ENCODE peak calls at places on chromosomes 5 and 9, in eight cellular contexts. H, M, S, E, P, X, Z and K are unnamed samples.

GRCh38 chr5:59799668-59800374 is 93.7 kb downstream of the PDE4D start:
- DNase-seq in Z (no peak), E (peak), H (no peak), S (peak), P (no peak), X (peak), M (no peak), K (peak)

GRCh38 chr5:34686762-34687268 is 30.7 kb downstream of the RAI14 start:
- DNase-seq in M (no peak), H (no peak), X (peak), S (no peak), P (no peak), E (no peak), Z (peak), K (peak)

GRCh38 chr9:32426278-32426939 is 42.0 kb downstream of the ACO1 start:
- DNase-seq in M (no peak), Z (no peak), P (no peak), S (no peak), X (peak), H (no peak), E (no peak), K (peak)

GRCh38 chr9:122900791-122901190 is 4.4 kb downstream of the RC3H2 start:
- DNase-seq in E (peak), S (no peak), M (no peak), X (no peak), H (no peak), Z (no peak), P (no peak), K (peak)

GRCh38 chr5:2017540-2018389 is 135.0 kb upstream of the IRX4 start:
- DNase-seq in X (no peak), E (peak), S (peak), M (no peak), Z (no peak), P (no peak), H (no peak), K (peak)

GRCh38 chr9:81202292-81202691 is 487.1 kb downstream of the TLE1 start:
- DNase-seq in Z (no peak), S (no peak), H (no peak), X (no peak), P (no peak), E (no peak), M (no peak), K (no peak)

GRCh38 chr5:150540615-150541396 is 32.9 kb downstream of the NDST1 start:
- DNase-seq in H (peak), Z (no peak), M (no peak), S (no peak), X (peak), P (no peak), E (no peak), K (peak)

GRCh38 chr5:28523887-28524637 is 1485.7 kb upstream of the CDH9 start:
- DNase-seq in M (no peak), S (no peak), E (no peak), H (no peak), P (no peak), X (peak), Z (no peak), K (peak)

GRCh38 chr5:79133657-79134451 is 22.2 kb downstream of the BHMT start:
- DNase-seq in S (peak), M (no peak), X (peak), Z (peak), H (peak), E (peak), P (peak), K (peak)

GRCh38 chr5:110413856-110414255 is 312.6 kb downstream of the TMEM232 start:
- DNase-seq in H (no peak), E (no peak), S (no peak), P (no peak), X (no peak), M (no peak), Z (no peak), K (peak)

GRCh38 chr5:100826133-100826532 is 76.9 kb downstream of the ST8SIA4 start:
- DNase-seq in P (no peak), S (no peak), Z (no peak), M (no peak), H (no peak), X (no peak), E (peak), K (no peak)

GRCh38 chr5:144068926-144069325 is 101.5 kb downstream of the YIPF5 start:
- DNase-seq in H (no peak), P (no peak), X (no peak), E (no peak), S (no peak), Z (no peak), M (no peak), K (no peak)

GRCh38 chr9:18396102-18396728 is 77.7 kb upstream of the ADAMTSL1 start:
- DNase-seq in P (no peak), H (no peak), Z (no peak), E (peak), X (no peak), M (no peak), S (no peak), K (peak)

GRCh38 chr9:7140401-7140800 is 382.6 kb downstream of the KDM4C start:
- DNase-seq in X (no peak), E (no peak), H (no peak), S (no peak), M (no peak), Z (no peak), P (no peak), K (no peak)

GRCh38 chr5:133397986-133398645 is 214.2 kb downstream of the FSTL4 start:
- DNase-seq in S (no peak), X (no peak), Z (no peak), M (no peak), E (no peak), P (no peak), H (no peak), K (no peak)

GRCh38 chr9:90112791-90113190 is 508.0 kb downstream of the GADD45G start:
- DNase-seq in P (no peak), X (peak), M (no peak), E (no peak), H (no peak), Z (no peak), S (no peak), K (peak)

GRCh38 chr5:1513326-1514026 is 10.3 kb downstream of the LPCAT1 start:
- DNase-seq in E (no peak), H (peak), S (peak), X (no peak), Z (peak), P (no peak), M (peak), K (no peak)

GRCh38 chr9:131697097-131697496 is 42.8 kb downstream of the RAPGEF1 start:
- DNase-seq in Z (no peak), P (no peak), M (no peak), S (no peak), H (no peak), X (no peak), E (no peak), K (peak)

GRCh38 chr5:81286059-81286617 is 15.2 kb upstream of the ZCCHC9 start:
- DNase-seq in S (no peak), Z (no peak), M (no peak), E (no peak), X (no peak), P (no peak), H (no peak), K (no peak)

GRCh38 chr5:87762631-87763030 is 349.9 kb upstream of the CCNH start:
- DNase-seq in S (no peak), E (no peak), Z (no peak), H (no peak), P (no peak), M (no peak), X (peak), K (no peak)

GRCh38 chr9:15909297-15909696 is 356.5 kb downstream of the CCDC171 start:
- DNase-seq in M (no peak), S (no peak), X (peak), E (no peak), P (no peak), Z (no peak), H (no peak), K (peak)

GRCh38 chr9:35000535-35001284 is 11.2 kb downstream of the DNAJB5 start:
- DNase-seq in X (peak), E (no peak), S (no peak), Z (no peak), H (no peak), M (no peak), P (no peak), K (no peak)

GRCh38 chr9:117979914-117980313 is 275.7 kb downstream of the TLR4 start:
- DNase-seq in M (no peak), E (no peak), Z (no peak), S (no peak), X (no peak), P (no peak), H (no peak), K (no peak)

GRCh38 chr5:90939208-90939607 is 380.6 kb downstream of the ADGRV1 start:
- DNase-seq in X (no peak), E (no peak), H (no peak), P (no peak), M (no peak), Z (no peak), S (no peak), K (no peak)

GRCh38 chr5:77943851-77944250 is 167.7 kb upstream of the TBCA start:
- DNase-seq in X (no peak), S (no peak), H (no peak), Z (no peak), E (no peak), M (no peak), P (no peak), K (no peak)

GRCh38 chr9:92635760-92636159 is 34.2 kb downstream of the IPPK start:
- DNase-seq in S (no peak), Z (peak), M (no peak), X (no peak), P (peak), H (no peak), E (no peak), K (no peak)

DNA sequence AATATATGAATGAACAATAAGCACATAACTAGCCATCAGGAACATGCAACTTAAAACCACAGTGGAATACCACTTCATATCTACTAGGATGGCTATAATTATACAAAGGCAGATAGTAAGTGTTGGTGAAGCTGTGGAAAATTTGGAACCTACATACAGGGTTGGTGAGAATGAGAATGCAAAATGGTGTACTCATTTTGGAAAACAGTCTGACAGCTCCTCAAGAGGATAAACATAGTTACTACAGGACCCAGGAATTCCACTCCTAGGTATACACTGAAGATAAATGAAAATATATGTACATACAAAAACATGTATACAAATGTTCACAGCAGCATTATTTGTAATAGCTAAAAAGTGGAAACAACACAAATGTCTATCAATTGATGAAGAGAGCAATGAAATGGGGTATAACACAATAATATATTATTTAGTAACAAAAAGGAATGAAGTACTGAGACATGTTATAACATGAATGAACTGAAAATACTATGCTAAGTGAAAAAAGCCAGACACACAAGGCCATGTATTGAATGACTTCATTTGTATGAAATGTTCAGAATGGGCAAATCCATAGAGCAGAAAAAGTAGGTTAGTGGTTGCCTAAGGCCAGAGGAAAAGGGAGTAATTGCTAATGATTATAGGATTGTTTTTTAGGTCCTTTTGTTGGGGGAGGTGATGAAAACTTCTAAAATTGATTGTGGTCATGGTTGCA is 31.2 kb upstream of the CDK5RAP2 start:
- DNase-seq in S (no peak), P (no peak), Z (no peak), H (no peak), M (no peak), X (peak), E (peak), K (no peak)
- TF ChIP-seq CTCF in S (no peak), P (no peak), Z (peak), H (no peak), M (peak), X (peak), E (no peak), K (peak)

GRCh38 chr9:132842124-132843005 is 35.7 kb downstream of the AK8 start:
- DNase-seq in X (no peak), S (no peak), E (no peak), Z (no peak), H (no peak), M (no peak), P (no peak), K (no peak)

GRCh38 chr9:132834343-132834742 is 43.7 kb downstream of the AK8 start:
- DNase-seq in P (no peak), M (no peak), S (no peak), E (no peak), Z (no peak), H (no peak), X (no peak), K (no peak)

GRCh38 chr9:132840980-132841379 is 37.1 kb downstream of the AK8 start:
- DNase-seq in E (no peak), S (no peak), X (no peak), M (no peak), H (no peak), P (no peak), Z (no peak), K (no peak)

GRCh38 chr9:132837501-132838268 is 40.4 kb downstream of the AK8 start:
- DNase-seq in X (no peak), P (peak), E (no peak), H (no peak), M (no peak), S (no peak), Z (no peak), K (no peak)

GRCh38 chr9:132838291-132838690 is 39.8 kb downstream of the AK8 start:
- DNase-seq in H (no peak), M (no peak), X (no peak), Z (no peak), E (no peak), P (peak), S (no peak), K (no peak)
- TF ChIP-seq CTCF in H (no peak), M (no peak), X (no peak), Z (no peak), E (no peak), P (no peak), S (no peak), K (no peak)

GRCh38 chr9:137305788-137306545 is 3.9 kb upstream of the NRARP start:
- DNase-seq in E (no peak), Z (no peak), S (no peak), P (peak), M (no peak), H (peak), X (no peak), K (no peak)

GRCh38 chr9:137303031-137303892 is 1.2 kb upstream of the NRARP start:
- DNase-seq in M (no peak), Z (peak), H (no peak), S (no peak), P (peak), X (peak), E (no peak), K (no peak)

GRCh38 chr9:137305060-137305787 is 3.2 kb upstream of the NRARP start:
- DNase-seq in E (peak), M (no peak), X (peak), S (peak), H (peak), Z (peak), P (peak), K (no peak)

GRCh38 chr9:137303893-137304382 is 1.9 kb upstream of the NRARP start:
- DNase-seq in P (peak), Z (no peak), S (no peak), E (no peak), H (no peak), X (no peak), M (no peak), K (no peak)

DNA sequence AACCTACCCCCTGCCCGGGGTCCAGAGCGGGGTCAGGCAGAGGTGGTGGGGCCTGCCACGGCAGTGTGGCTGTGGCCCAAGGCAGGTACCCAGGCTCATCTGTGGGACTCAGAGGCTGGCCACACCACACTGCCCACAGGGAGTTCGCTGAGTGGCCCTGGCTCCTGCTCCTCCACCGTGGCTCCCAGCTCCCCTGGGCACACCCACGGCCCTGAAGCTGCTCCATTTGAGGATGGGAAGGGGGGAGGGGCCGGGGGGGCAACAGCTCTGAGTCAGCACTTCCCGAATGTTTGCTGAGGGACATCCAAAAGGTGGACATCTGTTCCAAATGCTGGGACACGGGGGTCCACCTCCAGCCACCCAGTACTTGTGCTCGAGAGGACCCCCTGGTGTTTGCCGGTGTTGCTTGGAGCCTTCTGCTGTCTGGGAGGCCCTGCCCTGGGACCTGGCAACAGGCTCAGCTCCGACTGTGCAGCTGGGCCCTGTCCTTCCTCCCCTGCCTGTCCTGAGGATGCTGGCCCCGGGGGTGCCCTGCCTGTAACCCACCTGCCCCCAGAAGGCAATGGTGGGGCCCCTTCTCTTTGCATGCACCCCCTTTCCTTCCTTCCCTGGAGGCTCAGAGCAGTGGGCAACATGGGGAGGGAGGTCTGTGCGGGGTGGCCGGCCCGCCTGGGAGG is 2.5 kb upstream of the NRARP start:
- DNase-seq in Z (no peak), E (no peak), X (no peak), P (no peak), M (peak), S (no peak), H (no peak), K (no peak)
- TF ChIP-seq CTCF in Z (peak), E (no peak), X (no peak), P (no peak), M (no peak), S (no peak), H (no peak), K (peak)

DNA sequence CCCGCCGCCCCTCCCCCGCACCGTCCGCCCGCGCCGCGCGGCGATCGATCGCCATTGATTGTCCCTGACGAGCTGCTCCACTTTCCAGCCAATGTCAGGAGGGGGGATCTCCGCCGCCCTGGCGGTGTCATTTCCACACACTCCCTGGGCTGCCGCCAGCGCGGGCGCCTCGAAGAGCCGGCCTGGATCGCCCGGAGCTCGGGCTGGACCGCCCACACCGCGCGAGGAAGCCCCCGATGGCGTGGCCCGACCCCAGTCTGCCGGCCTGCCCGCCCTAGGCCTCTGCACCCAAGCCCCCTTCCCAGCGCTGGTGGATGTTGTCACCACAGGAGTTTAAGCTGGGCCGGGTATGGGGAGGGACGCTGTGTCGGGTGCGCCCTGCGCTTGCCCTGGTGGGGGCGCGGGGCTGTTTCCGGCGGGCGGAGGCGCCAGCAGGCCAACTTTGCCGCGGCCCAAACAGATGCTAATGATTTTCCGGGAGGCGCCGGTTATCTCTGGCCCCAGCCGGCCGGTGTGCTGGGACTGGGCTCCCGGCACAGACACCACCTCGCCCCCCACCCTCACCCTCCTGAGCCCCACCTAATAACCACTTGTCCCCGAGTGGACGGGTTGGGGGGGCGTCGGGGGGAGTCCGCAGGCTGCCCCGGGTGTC is 10.6 kb upstream of the CXXC5 start:
- DNase-seq in P (peak), M (peak), X (peak), Z (peak), S (peak), E (peak), H (peak), K (peak)
- TF ChIP-seq CTCF in P (no peak), M (no peak), X (no peak), Z (peak), S (no peak), E (no peak), H (peak), K (peak)

GRCh38 chr5:132072070-132072469 is 1.5 kb upstream of the CSF2 start:
- DNase-seq in H (no peak), P (no peak), Z (no peak), S (no peak), E (no peak), X (no peak), M (no peak), K (no peak)
- TF ChIP-seq CTCF in H (no peak), P (no peak), Z (no peak), S (no peak), E (no peak), X (no peak), M (no peak), K (no peak)

GRCh38 chr5:41519801-41520200 is 9.4 kb upstream of the PLCXD3 start:
- DNase-seq in Z (no peak), S (no peak), X (no peak), M (no peak), P (no peak), E (no peak), H (no peak), K (peak)
- TF ChIP-seq CTCF in Z (no peak), S (no peak), X (peak), M (no peak), P (no peak), E (no peak), H (no peak), K (peak)

GRCh38 chr9:14547245-14548060 is 145.8 kb downstream of the ZDHHC21 start:
- DNase-seq in M (no peak), E (no peak), H (no peak), S (no peak), X (no peak), Z (no peak), P (no peak), K (no peak)
- TF ChIP-seq CTCF in M (no peak), E (no peak), H (no peak), S (no peak), X (no peak), Z (no peak), P (no peak), K (no peak)

DNA sequence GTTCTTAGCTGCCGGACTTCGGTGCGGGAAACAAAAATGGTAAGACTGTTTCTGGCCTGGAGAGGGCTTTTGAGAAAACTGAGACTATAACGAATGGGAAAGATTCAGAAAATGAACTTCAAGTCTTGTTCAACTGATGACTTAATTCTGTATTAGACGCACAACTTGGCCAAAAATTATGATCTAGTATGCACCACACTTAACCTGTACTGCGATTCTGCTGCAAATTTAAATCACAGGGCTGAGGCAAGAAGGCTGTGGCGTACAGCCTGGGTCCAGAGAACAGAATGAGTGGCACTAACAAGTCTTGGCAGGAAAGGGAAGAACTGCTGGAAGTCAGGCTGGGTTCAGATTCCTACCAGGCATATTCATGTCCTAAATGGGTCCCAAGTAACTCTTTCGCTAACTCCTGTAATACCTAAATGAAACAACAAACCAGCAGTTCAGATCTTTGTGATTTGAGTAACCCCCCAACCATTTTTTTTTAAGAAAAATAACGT is 781 bp upstream of the COL23A1 start:
- DNase-seq in P (no peak), E (no peak), Z (no peak), M (no peak), X (peak), H (no peak), S (no peak), K (peak)
- TF ChIP-seq CTCF in P (no peak), E (no peak), Z (no peak), M (peak), X (no peak), H (no peak), S (no peak), K (no peak)